ENCODE peak calls at places on chromosomes 1 and 21, in four cellular contexts. B is T47D, A is HuH-7, F is testis. S is an unnamed sample.

GRCh38 chr1:40980453-40981121 is 1.1 kb downstream of the CTPS1 start:
- DNase-seq in B (no peak), A (peak), F (peak), S (no peak)

GRCh38 chr21:42424848-42425602 is 21.3 kb downstream of the UBASH3A start:
- DNase-seq in B (no peak), A (no peak), F (no peak), S (no peak)

GRCh38 chr1:229247871-229248270 is 23.0 kb upstream of the RAB4A start:
- DNase-seq in B (no peak), A (no peak), F (no peak), S (no peak)

GRCh38 chr1:27122652-27123051 is 32.3 kb downstream of the SLC9A1 start:
- DNase-seq in B (peak), A (no peak), F (no peak), S (peak)

GRCh38 chr1:28313710-28314510 is 14.9 kb upstream of the MED18 start:
- DNase-seq in B (peak), A (peak), F (no peak), S (peak)

GRCh38 chr1:27045973-27046558 is 33.4 kb upstream of the TENT5B start:
- DNase-seq in B (peak), A (peak), F (peak), S (peak)

GRCh38 chr1:180616441-180616840 is 15.4 kb upstream of the XPR1 start:
- DNase-seq in B (no peak), A (no peak), F (no peak), S (no peak)

GRCh38 chr1:59204001-59204400 is 92.9 kb upstream of the FGGY start:
- DNase-seq in B (peak), A (peak), F (peak), S (no peak)

S was measured in NCI-H460.